ENCODE peak calls at places on chromosomes 6 and 20, in eight cellular contexts. O is tibial nerve, R is HL-60, E is fibroblast of pulmonary artery, P is OCI-LY7, F is left ventricle myocardium inferior, U is esophagus muscularis mucosa, C is mammary epithelial cell. B is an unnamed sample.

GRCh38 chr6:13814938-13815575 is 700 bp upstream of the MCUR1 start:
- DNase-seq in O (no peak), R (peak; percentile 32), E (peak; percentile 11), P (peak; percentile 76), F (no peak), U (no peak), C (peak; percentile 26), B (no peak)

GRCh38 chr6:4888841-4889240 is 112.6 kb downstream of the CDYL start:
- DNase-seq in O (no peak), R (no peak), E (peak; percentile 44), P (no peak), F (no peak), U (no peak), C (no peak), B (no peak)

GRCh38 chr6:145745861-145746260 is 10.5 kb upstream of the EPM2A start:
- DNase-seq in O (no peak), R (no peak), E (no peak), P (no peak), F (no peak), U (no peak), C (no peak), B (no peak)

GRCh38 chr6:37783831-37784584 is 35.5 kb upstream of the ZFAND3 start:
- DNase-seq in O (peak; percentile 26), R (no peak), E (peak; percentile 41), P (no peak), F (peak; percentile 25), U (no peak), C (no peak), B (no peak)

GRCh38 chr6:135505648-135506047 is 8.1 kb upstream of the AHI1 start:
- DNase-seq in O (no peak), R (no peak), E (no peak), P (no peak), F (no peak), U (no peak), C (no peak), B (no peak)

GRCh38 chr6:37056439-37057127 is 51.1 kb downstream of the FGD2 start:
- DNase-seq in O (no peak), R (no peak), E (no peak), P (no peak), F (no peak), U (no peak), C (peak; percentile 99), B (no peak)

GRCh38 chr6:157442296-157442695 is 61.3 kb downstream of the ZDHHC14 start:
- DNase-seq in O (no peak), R (peak; percentile 26), E (peak; percentile 35), P (no peak), F (no peak), U (no peak), C (no peak), B (no peak)

GRCh38 chr6:41970436-41970846 is 28.8 kb upstream of the CCND3 start:
- DNase-seq in O (no peak), R (peak; percentile 92), E (peak; percentile 76), P (peak; percentile 21), F (no peak), U (no peak), C (peak; percentile 40), B (no peak)

GRCh38 chr20:51019598-51020592 is 3.0 kb downstream of the KCNG1 start:
- DNase-seq in O (no peak), R (no peak), E (no peak), P (no peak), F (no peak), U (no peak), C (peak; percentile 41), B (no peak)

GRCh38 chr20:57432874-57433491 is 41.8 kb downstream of the RBM38 start:
- DNase-seq in O (no peak), R (peak; percentile 97), E (no peak), P (peak; percentile 92), F (peak; percentile 62), U (no peak), C (peak; percentile 21), B (peak; percentile 87)

GRCh38 chr6:6230286-6230685 is 90.2 kb downstream of the F13A1 start:
- DNase-seq in O (no peak), R (peak; percentile 39), E (no peak), P (peak; percentile 44), F (no peak), U (no peak), C (no peak), B (no peak)

GRCh38 chr6:166156942-166157341 is 10.7 kb downstream of the TBXT start:
- DNase-seq in O (no peak), R (no peak), E (peak; percentile 29), P (no peak), F (no peak), U (no peak), C (no peak), B (no peak)

GRCh38 chr6:106501836-106502447 is 127.4 kb downstream of the RTN4IP1 start:
- DNase-seq in O (no peak), R (peak; percentile 53), E (no peak), P (no peak), F (no peak), U (no peak), C (no peak), B (no peak)

DNA sequence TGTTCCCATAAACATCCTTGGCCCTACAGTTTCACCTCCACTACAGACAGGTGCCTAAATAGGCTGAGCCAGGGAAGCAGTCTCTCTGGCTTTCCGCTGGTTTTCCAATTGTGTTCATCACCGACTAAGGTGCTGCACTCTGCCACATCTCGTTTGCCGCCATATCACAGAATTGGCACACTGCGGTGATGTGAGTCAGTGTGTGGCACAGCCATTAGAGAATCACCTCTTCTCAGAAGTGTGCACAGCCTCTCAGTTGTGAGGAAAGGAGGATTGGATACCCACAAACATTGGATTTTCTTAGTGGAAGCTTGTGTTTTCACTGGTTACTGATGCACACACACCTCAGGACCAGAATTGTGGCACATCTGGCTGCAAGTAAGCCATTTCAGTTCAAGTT is 507.1 kb downstream of the LMBRD1 start:
- DNase-seq in O (no peak), R (no peak), E (no peak), P (no peak), F (no peak), U (no peak), C (no peak), B (no peak)
- TF ChIP-seq CTCF in O (no peak), R (no peak), E (no peak), P (no peak), F (no peak), U (no peak), C (no peak), B (no peak)

GRCh38 chr20:36408219-36408618 is 102.1 kb downstream of the DLGAP4 start:
- DNase-seq in O (no peak), R (no peak), E (peak; percentile 63), P (no peak), F (no peak), U (no peak), C (peak; percentile 73), B (no peak)
- H3K4me3 ChIP-seq in O (no peak overlapping the region), R (no peak overlapping the region), E (no peak overlapping the region), P (no peak overlapping the region), F (no peak overlapping the region), U (no peak overlapping the region), C (no peak overlapping the region), B (no peak overlapping the region)

GRCh38 chr20:11182715-11183114 is 508.9 kb upstream of the JAG1 start:
- DNase-seq in O (no peak), R (peak; percentile 90), E (peak; percentile 57), P (no peak), F (no peak), U (no peak), C (no peak), B (no peak)
- TF ChIP-seq CTCF in O (no peak), R (no peak), E (no peak), P (no peak), F (no peak), U (no peak), C (no peak), B (no peak)

DNA sequence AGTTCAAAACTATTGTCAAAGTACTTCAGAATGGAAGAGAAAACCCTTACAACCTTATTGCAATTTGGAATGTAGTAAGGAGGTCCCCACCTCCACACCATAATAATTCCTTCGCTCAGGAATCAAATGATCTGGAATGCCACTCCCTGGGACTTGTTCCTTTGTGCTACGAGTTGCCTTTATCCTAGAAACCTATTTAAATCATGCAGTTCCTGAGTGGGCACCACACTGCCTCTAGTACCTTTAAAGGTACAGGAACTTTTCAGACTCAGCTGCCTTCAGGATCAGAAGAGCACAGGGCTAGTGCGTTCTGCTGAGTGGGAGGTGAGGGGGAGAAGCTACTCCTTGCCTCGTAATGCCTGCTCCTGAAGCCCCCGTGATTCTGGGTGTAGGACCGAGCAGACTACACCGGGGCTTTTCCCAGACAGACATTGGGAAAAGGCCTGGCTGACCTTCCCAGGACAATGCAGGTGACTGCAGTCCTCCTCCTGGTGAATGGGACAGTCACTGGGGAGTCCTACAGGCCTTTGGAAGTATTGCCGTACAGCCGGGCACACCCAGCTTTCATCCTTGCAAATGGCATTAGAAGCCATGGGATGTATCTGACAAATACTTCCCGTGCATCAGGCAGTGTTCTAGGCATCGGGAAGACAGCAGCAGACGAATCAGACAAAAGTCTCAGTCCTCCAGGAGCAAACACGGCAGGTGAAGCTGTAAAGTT is 11.8 kb upstream of the TUBB2B start:
- DNase-seq in O (no peak), R (no peak), E (no peak), P (no peak), F (no peak), U (no peak), C (no peak), B (no peak)
- H3K4me3 ChIP-seq in O (no peak overlapping the region), R (no peak overlapping the region), E (no peak overlapping the region), P (no peak overlapping the region), F (no peak overlapping the region), U (no peak overlapping the region), C (no peak overlapping the region), B (no peak overlapping the region)

B was measured in GM12864.